ENCODE peak calls at places on chromosomes 3 and 15, in five cellular contexts. A, S, R, W and C are unnamed samples.

GRCh38 chr15:66961407-66961884 is 104.0 kb upstream of the SMAD3 start:
- DNase-seq in S (no peak), A (no peak), R (no peak), W (no peak), C (no peak)

GRCh38 chr15:63967616-63968015 is 78.7 kb downstream of the DAPK2 start:
- DNase-seq in R (no peak), W (no peak), S (no peak), A (no peak), C (no peak)

GRCh38 chr3:72203105-72203504 is 418.2 kb upstream of the PROK2 start:
- DNase-seq in R (no peak), A (no peak), S (no peak), W (no peak), C (no peak)

GRCh38 chr3:169841171-169841570 is 28.5 kb upstream of the LRRC34 start:
- DNase-seq in A (no peak), W (no peak), S (no peak), R (no peak), C (no peak)

GRCh38 chr15:98671060-98672008 is 23.0 kb downstream of the IGF1R start:
- DNase-seq in W (no peak), A (no peak), R (no peak), S (peak), C (no peak)

GRCh38 chr15:28989239-28989830 is 103.6 kb downstream of the APBA2 start:
- DNase-seq in A (no peak), R (no peak), S (peak), W (peak), C (no peak)

GRCh38 chr3:143119974-143120715 is 574 bp downstream of the CHST2 start:
- DNase-seq in W (no peak), A (peak), S (peak), R (no peak), C (no peak)

GRCh38 chr3:14289590-14290453 is 111.2 kb downstream of the LSM3 start:
- DNase-seq in R (no peak), W (no peak), S (peak), A (no peak), C (no peak)